ENCODE peak calls at places on chromosomes 6 and 20, in four cellular contexts. One of them, this sample, is unnamed.

GRCh38 chr20:297925-298754 is 770 bp downstream of the ZCCHC3 start:
- DNase-seq in H9: no peak
- DNase-seq in endodermal cell: peak; percentile 73
- DNase-seq in fibroblast of lung: peak; percentile 74
- DNase-seq in this sample: peak; percentile 66

GRCh38 chr20:31990958-31991705 is 19.1 kb upstream of the CCM2L start:
- DNase-seq in H9: no peak
- DNase-seq in endodermal cell: no peak
- DNase-seq in fibroblast of lung: no peak
- DNase-seq in this sample: no peak

GRCh38 chr6:47646689-47647088 is 51.7 kb upstream of the ADGRF4 start:
- DNase-seq in H9: no peak
- DNase-seq in endodermal cell: no peak
- DNase-seq in fibroblast of lung: no peak
- DNase-seq in this sample: peak; percentile 41

GRCh38 chr6:159400806-159401205 is 231.6 kb downstream of the FNDC1 start:
- DNase-seq in H9: no peak
- DNase-seq in endodermal cell: no peak
- DNase-seq in fibroblast of lung: no peak
- DNase-seq in this sample: no peak

GRCh38 chr6:74607934-74608333 is 597.9 kb downstream of the COL12A1 start:
- DNase-seq in H9: no peak
- DNase-seq in endodermal cell: no peak
- DNase-seq in fibroblast of lung: peak; percentile 48
- DNase-seq in this sample: peak; percentile 12

GRCh38 chr6:3088446-3088845 is 20.2 kb downstream of the RIPK1 start:
- DNase-seq in H9: no peak
- DNase-seq in endodermal cell: no peak
- DNase-seq in fibroblast of lung: peak; percentile 11
- DNase-seq in this sample: no peak

GRCh38 chr20:6411651-6412050 is 288.8 kb upstream of the FERMT1 start:
- DNase-seq in H9: no peak
- DNase-seq in endodermal cell: no peak
- DNase-seq in fibroblast of lung: no peak
- DNase-seq in this sample: no peak

GRCh38 chr20:58705525-58705924 is 12.9 kb downstream of the NPEPL1 start:
- DNase-seq in H9: no peak
- DNase-seq in endodermal cell: no peak
- DNase-seq in fibroblast of lung: no peak
- DNase-seq in this sample: no peak

GRCh38 chr20:52824494-52825216 is 147.5 kb upstream of the TSHZ2 start:
- DNase-seq in H9: no peak
- DNase-seq in endodermal cell: no peak
- DNase-seq in fibroblast of lung: no peak
- DNase-seq in this sample: no peak

GRCh38 chr20:25863536-25864325 is 167.1 kb upstream of the ZNF337 start:
- DNase-seq in H9: peak; percentile 60
- DNase-seq in endodermal cell: peak; percentile 67
- DNase-seq in fibroblast of lung: peak; percentile 2
- DNase-seq in this sample: peak; percentile 34

GRCh38 chr20:19375301-19375885 is 163.0 kb downstream of the SLC24A3 start:
- DNase-seq in H9: no peak
- DNase-seq in endodermal cell: no peak
- DNase-seq in fibroblast of lung: no peak
- DNase-seq in this sample: no peak

GRCh38 chr20:25178563-25179438 is 16.7 kb upstream of the ENTPD6 start:
- DNase-seq in H9: no peak
- DNase-seq in endodermal cell: peak; percentile 47
- DNase-seq in fibroblast of lung: peak; percentile 98
- DNase-seq in this sample: peak; percentile 99

GRCh38 chr20:34507661-34508060 is 8.6 kb upstream of the DYNLRB1 start:
- DNase-seq in H9: no peak
- DNase-seq in endodermal cell: no peak
- DNase-seq in fibroblast of lung: no peak
- DNase-seq in this sample: no peak

GRCh38 chr20:34064286-34064685 is 47.8 kb downstream of the EIF2S2 start:
- DNase-seq in H9: no peak
- DNase-seq in endodermal cell: no peak
- DNase-seq in fibroblast of lung: no peak
- DNase-seq in this sample: no peak

GRCh38 chr6:11656486-11656885 is 118.9 kb downstream of the TMEM170B start:
- DNase-seq in H9: no peak
- DNase-seq in endodermal cell: peak; percentile 52
- DNase-seq in fibroblast of lung: no peak
- DNase-seq in this sample: no peak

GRCh38 chr20:36836591-36837329 is 39.2 kb upstream of the TLDC2 start:
- DNase-seq in H9: peak; percentile 92
- DNase-seq in endodermal cell: peak; percentile 95
- DNase-seq in fibroblast of lung: peak; percentile 61
- DNase-seq in this sample: peak; percentile 64

GRCh38 chr6:114747995-114748625 is 405.3 kb upstream of the HS3ST5 start:
- DNase-seq in H9: no peak
- DNase-seq in endodermal cell: peak; percentile 64
- DNase-seq in fibroblast of lung: peak; percentile 72
- DNase-seq in this sample: peak; percentile 53

GRCh38 chr20:59810376-59811187 is 122.9 kb downstream of the SYCP2 start:
- DNase-seq in H9: peak; percentile 28
- DNase-seq in endodermal cell: peak; percentile 37
- DNase-seq in fibroblast of lung: no peak
- DNase-seq in this sample: no peak

GRCh38 chr6:134065706-134066105 is 13.3 kb upstream of the SLC2A12 start:
- DNase-seq in H9: peak; percentile 52
- DNase-seq in endodermal cell: peak; percentile 65
- DNase-seq in fibroblast of lung: peak; percentile 41
- DNase-seq in this sample: peak; percentile 41

GRCh38 chr6:145539831-145540230 is 195.5 kb downstream of the EPM2A start:
- DNase-seq in H9: no peak
- DNase-seq in endodermal cell: no peak
- DNase-seq in fibroblast of lung: peak; percentile 14
- DNase-seq in this sample: peak; percentile 19

GRCh38 chr20:62635852-62636251 is 6.5 kb upstream of the SLCO4A1 start:
- DNase-seq in H9: no peak
- DNase-seq in endodermal cell: peak; percentile 70
- DNase-seq in fibroblast of lung: no peak
- DNase-seq in this sample: no peak

GRCh38 chr6:1770435-1770843 is 160.7 kb downstream of the FOXC1 start:
- DNase-seq in H9: no peak
- DNase-seq in endodermal cell: no peak
- DNase-seq in fibroblast of lung: no peak
- DNase-seq in this sample: peak; percentile 18

GRCh38 chr6:42158011-42158410 is 15.2 kb upstream of the GUCA1A start:
- DNase-seq in H9: no peak
- DNase-seq in endodermal cell: no peak
- DNase-seq in fibroblast of lung: peak; percentile 23
- DNase-seq in this sample: no peak

GRCh38 chr6:156517090-156517489 is 260.1 kb upstream of the ARID1B start:
- DNase-seq in H9: no peak
- DNase-seq in endodermal cell: no peak
- DNase-seq in fibroblast of lung: peak; percentile 12
- DNase-seq in this sample: no peak

GRCh38 chr20:35618372-35619131 is 2.9 kb downstream of the SPAG4 start:
- DNase-seq in H9: peak; percentile 55
- DNase-seq in endodermal cell: peak; percentile 77
- DNase-seq in fibroblast of lung: peak; percentile 15
- DNase-seq in this sample: peak; percentile 46

GRCh38 chr20:20939006-20939405 is 167.2 kb downstream of the LINC00237 start:
- DNase-seq in H9: no peak
- DNase-seq in endodermal cell: no peak
- DNase-seq in fibroblast of lung: no peak
- DNase-seq in this sample: no peak

GRCh38 chr20:58306421-58307261 is 2.9 kb upstream of the RAB22A start:
- DNase-seq in H9: no peak
- DNase-seq in endodermal cell: no peak
- DNase-seq in fibroblast of lung: no peak
- DNase-seq in this sample: peak; percentile 57

GRCh38 chr6:40901322-40902055 is 137.5 kb downstream of the UNC5CL start:
- DNase-seq in H9: no peak
- DNase-seq in endodermal cell: no peak
- DNase-seq in fibroblast of lung: no peak
- DNase-seq in this sample: no peak

GRCh38 chr6:113171882-113172281 is 685.3 kb upstream of the MARCKS start:
- DNase-seq in H9: no peak
- DNase-seq in endodermal cell: no peak
- DNase-seq in fibroblast of lung: no peak
- DNase-seq in this sample: no peak

GRCh38 chr20:62382306-62383198 is 4.4 kb upstream of the RPS21 start:
- DNase-seq in H9: peak; percentile 93
- DNase-seq in endodermal cell: peak; percentile 98
- DNase-seq in fibroblast of lung: peak; percentile 66
- DNase-seq in this sample: peak; percentile 92

GRCh38 chr6:45829873-45830272 is 185.8 kb downstream of the CLIC5 start:
- DNase-seq in H9: no peak
- DNase-seq in endodermal cell: no peak
- DNase-seq in fibroblast of lung: no peak
- DNase-seq in this sample: no peak

GRCh38 chr6:146990821-146991798 is 213.1 kb upstream of the STXBP5 start:
- DNase-seq in H9: no peak
- DNase-seq in endodermal cell: no peak
- DNase-seq in fibroblast of lung: peak; percentile 88
- DNase-seq in this sample: peak; percentile 67

GRCh38 chr6:130187335-130188206 is 35.2 kb downstream of the SAMD3 start:
- DNase-seq in H9: no peak
- DNase-seq in endodermal cell: no peak
- DNase-seq in fibroblast of lung: no peak
- DNase-seq in this sample: no peak

GRCh38 chr6:109252261-109253041 is 129.8 kb downstream of the CD164 start:
- DNase-seq in H9: no peak
- DNase-seq in endodermal cell: no peak
- DNase-seq in fibroblast of lung: no peak
- DNase-seq in this sample: peak; percentile 71

GRCh38 chr20:37390503-37390890 is 44.6 kb downstream of the SRC start:
- DNase-seq in H9: no peak
- DNase-seq in endodermal cell: no peak
- DNase-seq in fibroblast of lung: no peak
- DNase-seq in this sample: no peak

GRCh38 chr6:115551510-115551909 is 509.2 kb downstream of the FRK start:
- DNase-seq in H9: no peak
- DNase-seq in endodermal cell: no peak
- DNase-seq in fibroblast of lung: peak; percentile 30
- DNase-seq in this sample: no peak

GRCh38 chr6:16533721-16534136 is 227.5 kb downstream of the ATXN1 start:
- DNase-seq in H9: no peak
- DNase-seq in endodermal cell: no peak
- DNase-seq in fibroblast of lung: no peak
- DNase-seq in this sample: peak; percentile 6
- H3K9ac ChIP-seq in H9: no peak overlapping the region
- H3K9ac ChIP-seq in endodermal cell: no peak overlapping the region
- H3K9ac ChIP-seq in fibroblast of lung: no peak overlapping the region
- H3K9ac ChIP-seq in this sample: no peak overlapping the region

DNA sequence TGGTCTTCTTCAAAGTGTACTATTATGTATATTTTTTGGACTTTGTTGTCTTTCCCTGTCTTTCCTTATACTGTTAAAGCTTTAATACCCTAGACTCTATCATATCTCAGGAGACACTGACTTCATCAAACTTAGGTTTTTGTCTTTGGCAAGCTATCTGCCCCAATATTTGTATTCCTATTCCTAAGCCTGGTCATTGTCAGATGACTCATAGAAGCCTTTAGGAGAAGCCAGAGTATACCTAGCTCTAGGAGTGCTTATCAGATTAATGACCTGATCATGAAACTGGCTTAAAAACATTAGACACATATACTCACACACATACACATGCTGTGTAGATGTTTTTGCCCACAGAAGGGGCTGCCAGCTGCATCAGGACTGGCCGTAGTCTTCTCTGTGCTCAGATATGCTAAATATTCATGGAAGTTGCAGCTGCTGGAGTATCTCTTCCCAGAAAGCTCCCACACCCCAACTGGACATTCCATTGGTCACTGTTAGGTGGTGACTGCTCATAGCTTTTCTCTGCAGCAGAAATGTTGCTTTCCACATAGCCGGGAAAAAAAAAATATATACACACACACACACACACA is 102.0 kb downstream of the ANKS1A start:
- DNase-seq in H9: no peak
- DNase-seq in endodermal cell: no peak
- DNase-seq in fibroblast of lung: peak; percentile 17
- DNase-seq in this sample: peak; percentile 40
- H3K9ac ChIP-seq in H9: no peak overlapping the region
- H3K9ac ChIP-seq in endodermal cell: no peak overlapping the region
- H3K9ac ChIP-seq in fibroblast of lung: no peak overlapping the region
- H3K9ac ChIP-seq in this sample: no peak overlapping the region

GRCh38 chr20:46122516-46123481 is 4.7 kb downstream of the CD40 start:
- DNase-seq in H9: no peak
- DNase-seq in endodermal cell: peak; percentile 13
- DNase-seq in fibroblast of lung: no peak
- DNase-seq in this sample: no peak
- H3K9ac ChIP-seq in H9: no peak overlapping the region
- H3K9ac ChIP-seq in endodermal cell: no peak overlapping the region
- H3K9ac ChIP-seq in fibroblast of lung: no peak overlapping the region
- H3K9ac ChIP-seq in this sample: no peak overlapping the region

GRCh38 chr20:3686867-3687321 is 5.1 kb upstream of the ADAM33 start:
- DNase-seq in H9: no peak
- DNase-seq in endodermal cell: no peak
- DNase-seq in fibroblast of lung: peak; percentile 97
- DNase-seq in this sample: peak; percentile 72
- H3K9ac ChIP-seq in H9: no peak overlapping the region
- H3K9ac ChIP-seq in endodermal cell: no peak overlapping the region
- H3K9ac ChIP-seq in fibroblast of lung: no peak overlapping the region
- H3K9ac ChIP-seq in this sample: no peak overlapping the region

DNA sequence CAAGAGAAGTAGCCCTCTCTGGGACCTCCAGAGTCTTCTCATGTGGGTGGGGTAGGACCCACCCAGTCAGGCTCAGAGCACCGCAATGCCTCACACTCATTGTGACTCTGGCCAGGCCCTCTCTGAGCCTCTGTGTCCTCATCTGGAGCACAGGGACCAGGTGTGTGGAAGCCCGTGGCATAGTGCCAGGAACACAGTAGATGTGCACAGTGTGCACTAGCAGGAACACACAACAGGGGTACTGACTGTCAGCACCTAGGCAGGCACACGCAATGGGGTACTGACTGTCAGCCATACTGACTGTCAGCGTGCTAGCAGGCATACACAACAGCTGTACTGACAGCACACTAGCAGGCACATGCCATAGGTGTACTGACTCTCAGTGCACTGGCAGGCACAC is 2.0 kb upstream of the STMN3 start:
- DNase-seq in H9: no peak
- DNase-seq in endodermal cell: no peak
- DNase-seq in fibroblast of lung: no peak
- DNase-seq in this sample: no peak
- H3K9ac ChIP-seq in H9: no peak overlapping the region
- H3K9ac ChIP-seq in endodermal cell: no peak overlapping the region
- H3K9ac ChIP-seq in fibroblast of lung: no peak overlapping the region
- H3K9ac ChIP-seq in this sample: no peak overlapping the region

This sample was measured in PC-3.